ENCODE peak calls at places on chromosomes 5 and 9, in seven cellular contexts. U is NB4, G is thyroid gland, X is Peyer's patch, J is lower lobe of right lung, M is natural killer cell, R is BJ. N is an unnamed sample.

GRCh38 chr9:70798018-70798417 is 323.4 kb downstream of the TRPM3 start:
- DNase-seq in J (no peak), M (no peak), X (no peak), R (no peak), U (no peak), G (no peak), N (no peak)

GRCh38 chr5:93746406-93747056 is 5.1 kb upstream of the POU5F2 start:
- DNase-seq in M (no peak), R (no peak), G (no peak), U (no peak), J (no peak), X (no peak), N (no peak)

GRCh38 chr9:89505795-89506385 is 8.0 kb upstream of the SEMA4D start:
- DNase-seq in J (no peak), X (no peak), G (peak), R (no peak), M (no peak), U (no peak), N (no peak)

GRCh38 chr5:78753093-78753531 is 104.5 kb upstream of the LHFPL2 start:
- DNase-seq in X (no peak), R (no peak), J (no peak), G (no peak), U (no peak), M (no peak), N (no peak)

GRCh38 chr9:88751781-88752180 is 216.8 kb downstream of the NXNL2 start:
- DNase-seq in G (no peak), J (no peak), X (no peak), R (no peak), M (no peak), U (no peak), N (no peak)

GRCh38 chr5:138077064-138077696 is 6.7 kb upstream of the WNT8A start:
- DNase-seq in X (no peak), R (no peak), G (peak), M (no peak), U (peak), J (peak), N (no peak)

GRCh38 chr9:129202613-129203555 is 24.8 kb upstream of the IER5L start:
- DNase-seq in R (no peak), G (peak), M (peak), J (peak), X (peak), U (peak), N (peak)

GRCh38 chr9:18463991-18464390 is 10.0 kb upstream of the ADAMTSL1 start:
- DNase-seq in X (no peak), J (no peak), G (no peak), R (no peak), M (no peak), U (no peak), N (no peak)

GRCh38 chr5:176466245-176466871 is 18.2 kb downstream of the FAF2 start:
- DNase-seq in U (peak), M (no peak), G (no peak), X (no peak), R (no peak), J (no peak), N (no peak)

GRCh38 chr5:35082530-35082929 is 34.8 kb upstream of the AGXT2 start:
- DNase-seq in U (no peak), R (no peak), X (no peak), M (no peak), G (no peak), J (no peak), N (no peak)

GRCh38 chr5:175746851-175747250 is 89.0 kb downstream of the HRH2 start:
- DNase-seq in M (no peak), U (no peak), J (no peak), X (no peak), G (no peak), R (no peak), N (no peak)

GRCh38 chr5:56129288-56129687 is 103.8 kb downstream of the ANKRD55 start:
- DNase-seq in M (no peak), U (no peak), R (no peak), G (no peak), X (no peak), J (no peak), N (no peak)

GRCh38 chr5:5799826-5800225 is 377.3 kb downstream of the ICE1 start:
- DNase-seq in G (no peak), M (no peak), X (no peak), J (no peak), U (no peak), R (no peak), N (no peak)

GRCh38 chr5:95892784-95893354 is 68.8 kb downstream of the ELL2 start:
- DNase-seq in X (no peak), U (peak), M (no peak), R (no peak), J (no peak), G (peak), N (no peak)

GRCh38 chr5:158431369-158432029 is 572.6 kb upstream of the CLINT1 start:
- DNase-seq in G (no peak), U (peak), X (no peak), M (no peak), R (peak), J (no peak), N (no peak)

GRCh38 chr5:71969464-71969863 is 137.8 kb upstream of the MAP1B start:
- DNase-seq in X (no peak), G (no peak), M (no peak), U (no peak), R (no peak), J (no peak), N (no peak)

GRCh38 chr9:93594041-93594756 is 17.8 kb downstream of the PHF2 start:
- DNase-seq in X (peak), J (peak), G (peak), U (no peak), R (no peak), M (no peak), N (no peak)

GRCh38 chr5:38344891-38345290 is 86.5 kb downstream of the EGFLAM start:
- DNase-seq in J (no peak), G (no peak), R (no peak), X (no peak), U (no peak), M (no peak), N (no peak)

GRCh38 chr5:72441861-72442540 is 65.2 kb downstream of the ZNF366 start:
- DNase-seq in G (no peak), U (no peak), R (peak), X (no peak), J (no peak), M (no peak), N (peak)

GRCh38 chr9:21825637-21826036 is 23.2 kb downstream of the MTAP start:
- DNase-seq in G (no peak), U (no peak), J (no peak), M (no peak), X (no peak), R (no peak), N (no peak)

GRCh38 chr9:124698265-124698664 is 72.8 kb downstream of the NR6A1 start:
- DNase-seq in R (no peak), J (no peak), M (no peak), G (no peak), X (no peak), U (no peak), N (no peak)

GRCh38 chr5:39355324-39355723 is 9.0 kb downstream of the C9 start:
- DNase-seq in U (no peak), J (no peak), G (no peak), R (peak), M (no peak), X (no peak), N (no peak)

GRCh38 chr9:137114613-137115393 is at the start of gene DPP7:
- DNase-seq in M (peak), G (peak), X (peak), R (no peak), J (peak), U (peak), N (no peak)

GRCh38 chr5:124570285-124571035 is 176.0 kb downstream of the ZNF608 start:
- DNase-seq in X (no peak), R (no peak), U (no peak), M (no peak), J (no peak), G (peak), N (no peak)

GRCh38 chr5:148910686-148911361 is 84.4 kb downstream of the ADRB2 start:
- DNase-seq in R (no peak), M (no peak), U (peak), X (peak), G (no peak), J (peak), N (no peak)

GRCh38 chr5:157463621-157464407 is 3.8 kb downstream of the NIPAL4 start:
- DNase-seq in U (no peak), G (no peak), X (no peak), M (no peak), R (peak), J (no peak), N (no peak)

GRCh38 chr9:110864011-110864410 is 174.3 kb downstream of the LPAR1 start:
- DNase-seq in X (no peak), J (no peak), G (no peak), U (no peak), M (no peak), R (no peak), N (no peak)

GRCh38 chr9:22237497-22238363 is 208.9 kb upstream of the DMRTA1 start:
- DNase-seq in J (no peak), R (no peak), U (no peak), M (no peak), G (no peak), X (no peak), N (no peak)

GRCh38 chr9:33959725-33960124 is 89.0 kb downstream of the UBAP2 start:
- DNase-seq in R (no peak), M (no peak), X (no peak), G (no peak), U (no peak), J (no peak), N (no peak)

GRCh38 chr5:169945831-169946261 is 34.4 kb downstream of the INSYN2B start:
- DNase-seq in R (no peak), X (no peak), M (no peak), J (peak), U (peak), G (peak), N (no peak)

GRCh38 chr5:52738095-52738506 is 49.6 kb upstream of the ITGA1 start:
- DNase-seq in X (no peak), R (no peak), G (no peak), J (no peak), U (no peak), M (no peak), N (no peak)

GRCh38 chr5:33892419-33893151 is 795 bp upstream of the ADAMTS12 start:
- DNase-seq in G (peak), U (no peak), R (peak), J (no peak), X (no peak), M (no peak), N (peak)

GRCh38 chr5:72470817-72471216 is 36.4 kb downstream of the ZNF366 start:
- DNase-seq in M (no peak), X (no peak), J (no peak), G (no peak), R (peak), U (no peak), N (no peak)

GRCh38 chr5:159198063-159199036 is 11.0 kb downstream of the RNF145 start:
- DNase-seq in R (no peak), G (no peak), M (no peak), U (peak), X (no peak), J (no peak), N (no peak)

GRCh38 chr5:57911466-57911865 is 428.9 kb upstream of the ACTBL2 start:
- DNase-seq in X (no peak), R (no peak), J (no peak), U (no peak), G (no peak), M (no peak), N (no peak)
- TF ChIP-seq CTCF in X (no peak), R (no peak), J (no peak), U (no peak), G (no peak), M (no peak), N (no peak)

DNA sequence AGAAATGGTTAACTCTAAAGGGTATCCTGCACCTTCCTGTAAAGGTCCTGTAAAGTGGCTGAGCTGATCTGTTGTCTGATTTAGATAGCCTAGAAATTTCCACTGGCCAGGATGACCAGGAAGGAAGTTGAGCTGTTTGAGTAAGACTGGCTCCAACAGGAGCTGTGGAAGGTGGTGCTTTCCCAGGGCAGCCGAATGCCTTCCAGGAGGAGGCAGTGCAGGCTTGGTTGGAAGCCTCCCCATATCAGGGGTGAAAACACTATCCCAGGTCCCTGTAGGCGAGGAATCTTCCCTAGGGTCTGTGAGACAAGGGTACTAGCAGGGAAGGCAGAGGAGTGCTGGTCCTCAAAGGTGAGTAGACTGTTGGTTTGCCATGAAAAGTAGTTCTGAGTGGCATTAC is 98.4 kb downstream of the LIX1 start:
- DNase-seq in M (no peak), R (no peak), X (peak), J (no peak), U (no peak), G (peak), N (no peak)
- TF ChIP-seq CTCF in M (no peak), R (peak), X (peak), J (peak), U (no peak), G (peak), N (no peak)

GRCh38 chr9:122464633-122465567 is 12.8 kb downstream of the OR1J1 start:
- DNase-seq in U (peak), G (peak), J (peak), R (peak), M (peak), X (peak), N (peak)

GRCh38 chr9:122468735-122469134 is 9.0 kb downstream of the OR1J1 start:
- DNase-seq in M (no peak), G (no peak), J (no peak), R (peak), X (no peak), U (no peak), N (no peak)

DNA sequence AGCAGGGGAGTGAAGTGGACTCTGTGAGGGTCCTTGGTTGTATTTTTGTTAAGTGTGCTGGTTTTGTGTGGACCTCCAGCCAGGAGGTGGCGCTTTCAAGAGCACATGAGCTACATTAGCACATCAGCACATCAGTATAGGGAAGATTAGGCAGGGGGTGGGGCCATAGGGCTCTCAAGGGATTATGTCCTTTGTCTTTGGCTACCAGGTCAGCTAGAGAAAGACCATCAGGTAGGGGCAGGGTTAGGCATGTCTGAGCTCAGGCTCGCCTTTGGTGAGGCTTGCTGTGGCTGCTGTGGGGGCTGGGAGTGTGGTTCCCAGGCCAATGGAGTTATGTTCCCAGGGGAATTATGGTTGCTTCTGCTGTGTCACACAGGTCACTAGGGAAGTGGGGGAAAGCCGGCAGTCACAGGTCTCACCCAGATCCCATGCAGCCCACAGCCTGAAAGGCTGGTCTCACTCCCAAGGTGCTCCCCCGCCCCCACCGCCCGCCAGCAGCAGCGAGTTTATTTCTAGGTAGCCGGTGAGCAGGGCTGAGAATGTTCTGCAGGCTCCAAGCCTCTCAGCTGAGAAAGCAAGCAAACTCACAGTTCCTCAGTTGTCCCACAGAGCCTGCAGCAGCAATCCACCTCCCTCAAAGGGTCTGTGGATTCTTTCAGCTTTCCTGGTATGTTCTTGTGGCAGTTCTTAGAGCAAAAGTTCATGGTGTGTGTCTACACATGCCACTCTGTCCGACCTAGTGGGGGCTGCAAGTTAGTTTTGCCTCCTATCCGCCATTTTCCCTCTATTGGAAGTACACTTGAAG is 13.7 kb downstream of the OR1J1 start:
- DNase-seq in X (no peak), R (no peak), M (no peak), U (peak), J (no peak), G (no peak), N (no peak)
- TF ChIP-seq CTCF in X (no peak), R (peak), M (no peak), U (peak), J (no peak), G (no peak), N (no peak)

GRCh38 chr9:118522093-118523028 is 818.2 kb downstream of the TLR4 start:
- DNase-seq in G (peak), U (peak), X (no peak), R (no peak), M (no peak), J (peak), N (no peak)
- TF ChIP-seq CTCF in G (peak), U (peak), X (peak), R (peak), M (no peak), J (peak), N (peak)

GRCh38 chr9:122498883-122499288 is 11.7 kb upstream of the OR1J2 start:
- DNase-seq in M (no peak), R (peak), J (no peak), X (no peak), G (no peak), U (peak), N (no peak)
- TF ChIP-seq CTCF in M (peak), R (peak), J (peak), X (peak), G (peak), U (peak), N (no peak)

DNA sequence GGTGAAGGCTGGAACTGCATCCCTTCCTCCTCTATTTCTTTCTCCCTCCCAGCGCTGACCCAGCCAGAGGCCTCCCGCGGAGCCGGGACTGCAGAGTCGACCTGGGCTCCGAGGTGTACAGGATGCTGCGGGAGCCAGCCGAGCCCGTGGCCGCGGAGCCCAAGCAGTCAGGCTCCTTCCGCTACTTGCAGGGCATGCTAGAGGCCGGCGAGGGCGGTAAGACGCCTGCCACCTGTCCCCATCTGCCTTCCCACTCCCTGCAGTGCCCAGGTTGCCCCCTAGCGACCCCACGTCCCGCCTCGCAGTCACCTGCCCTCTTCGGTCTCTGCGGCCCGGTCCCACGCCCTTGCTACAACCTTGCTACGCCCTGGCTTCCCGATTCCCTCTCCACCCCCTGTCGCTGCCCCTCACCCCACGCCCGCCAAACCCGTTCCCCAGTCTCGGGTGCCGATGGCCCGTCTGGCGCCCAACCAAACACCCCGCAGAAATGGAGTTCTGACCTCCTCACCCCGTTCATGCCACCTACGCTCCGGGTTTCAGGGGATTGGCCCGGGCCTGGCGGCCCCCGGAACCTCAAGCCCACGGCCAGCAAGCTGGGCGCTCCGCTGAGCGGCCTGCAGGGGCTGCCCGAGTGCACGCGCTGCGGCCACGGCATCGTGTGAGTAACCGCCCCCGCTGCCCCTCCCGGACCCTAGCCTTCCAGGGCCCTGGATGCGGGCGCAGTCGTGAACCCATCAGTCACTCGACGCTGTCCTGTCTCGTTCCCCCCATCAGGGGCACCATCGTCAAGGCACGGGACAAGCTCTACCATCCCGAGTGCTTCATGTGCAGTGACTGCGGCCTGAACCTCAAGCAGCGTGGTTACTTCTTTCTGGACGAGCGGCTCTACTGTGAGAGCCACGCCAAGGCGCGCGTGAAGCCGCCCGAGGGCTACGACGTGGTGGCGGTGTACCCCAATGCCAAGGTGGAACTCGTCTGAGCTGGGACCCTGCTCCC is 14.1 kb downstream of the PDLIM4 start:
- DNase-seq in G (no peak), J (no peak), R (no peak), U (no peak), X (no peak), M (peak), N (peak)
- TF ChIP-seq CTCF in G (no peak), J (no peak), R (no peak), U (no peak), X (no peak), M (no peak), N (no peak)

N was measured in thoracic aorta.